ENCODE peak calls at places on chromosomes 12 and 14, in seven cellular contexts. F is lower leg skin, T is gastrocnemius medialis, I is H54, N is esophagus squamous epithelium, U is IMR-90, C is adrenal gland. J is an unnamed sample.

GRCh38 chr14:104933721-104934379 is 9.2 kb downstream of the PLD4 start:
- DNase-seq in I (no peak), F (peak), C (no peak), U (no peak), T (no peak), N (no peak), J (no peak)

GRCh38 chr14:99793213-99794155 is at the start of gene EML1:
- DNase-seq in U (peak), I (peak), F (peak), N (no peak), T (peak), C (peak), J (peak)

GRCh38 chr12:52029686-52030085 is 21.6 kb upstream of the NR4A1 start:
- DNase-seq in I (peak), N (no peak), T (peak), U (peak), F (no peak), C (no peak), J (peak)

GRCh38 chr12:2083008-2083407 is 30.2 kb downstream of the CACNA1C start:
- DNase-seq in T (no peak), I (no peak), F (no peak), U (peak), N (no peak), C (no peak), J (no peak)

GRCh38 chr14:90681889-90682429 is 134.3 kb downstream of the TTC7B start:
- DNase-seq in C (no peak), F (no peak), I (no peak), N (no peak), U (no peak), T (no peak), J (no peak)

GRCh38 chr12:18752280-18752920 is 14.5 kb downstream of the CAPZA3 start:
- DNase-seq in I (no peak), F (no peak), C (peak), U (peak), T (no peak), N (no peak), J (no peak)

GRCh38 chr14:77790566-77791224 is 9.2 kb upstream of the ADCK1 start:
- DNase-seq in N (no peak), C (no peak), T (no peak), U (no peak), I (no peak), F (no peak), J (no peak)

GRCh38 chr12:122135437-122136031 is 38.5 kb downstream of the IL31 start:
- DNase-seq in C (no peak), U (no peak), N (no peak), T (no peak), I (no peak), F (no peak), J (no peak)

GRCh38 chr14:48748151-48748550 is 838.0 kb downstream of the RPS29 start:
- DNase-seq in I (no peak), F (no peak), C (no peak), T (no peak), N (no peak), U (no peak), J (no peak)

GRCh38 chr12:90428881-90429280 is 526.1 kb downstream of the CCER1 start:
- DNase-seq in U (no peak), F (no peak), C (no peak), T (no peak), N (no peak), I (no peak), J (no peak)

GRCh38 chr12:47441490-47441889 is 264.3 kb downstream of the RPAP3 start:
- DNase-seq in I (no peak), U (no peak), C (no peak), F (no peak), N (no peak), T (no peak), J (no peak)

GRCh38 chr12:131917139-131917710 is 11.9 kb upstream of the PUS1 start:
- DNase-seq in U (no peak), C (no peak), I (no peak), T (no peak), F (no peak), N (no peak), J (peak)

GRCh38 chr12:25929096-25929637 is 29.3 kb upstream of the RASSF8 start:
- DNase-seq in T (no peak), I (no peak), N (no peak), U (no peak), C (no peak), F (no peak), J (no peak)

GRCh38 chr12:59088673-59089072 is 168.4 kb upstream of the LRIG3 start:
- DNase-seq in N (no peak), T (no peak), I (no peak), F (no peak), C (no peak), U (peak), J (no peak)

GRCh38 chr12:80937391-80938238 is at the start of gene LIN7A:
- DNase-seq in C (peak), I (peak), N (no peak), T (peak), U (peak), F (peak), J (no peak)

GRCh38 chr12:12784911-12785814 is at the start of gene APOLD1:
- DNase-seq in N (no peak), F (no peak), T (peak), U (no peak), I (no peak), C (peak), J (no peak)

GRCh38 chr12:85466906-85467305 is 186.9 kb downstream of the ALX1 start:
- DNase-seq in N (no peak), I (no peak), F (no peak), C (no peak), U (peak), T (no peak), J (no peak)

DNA sequence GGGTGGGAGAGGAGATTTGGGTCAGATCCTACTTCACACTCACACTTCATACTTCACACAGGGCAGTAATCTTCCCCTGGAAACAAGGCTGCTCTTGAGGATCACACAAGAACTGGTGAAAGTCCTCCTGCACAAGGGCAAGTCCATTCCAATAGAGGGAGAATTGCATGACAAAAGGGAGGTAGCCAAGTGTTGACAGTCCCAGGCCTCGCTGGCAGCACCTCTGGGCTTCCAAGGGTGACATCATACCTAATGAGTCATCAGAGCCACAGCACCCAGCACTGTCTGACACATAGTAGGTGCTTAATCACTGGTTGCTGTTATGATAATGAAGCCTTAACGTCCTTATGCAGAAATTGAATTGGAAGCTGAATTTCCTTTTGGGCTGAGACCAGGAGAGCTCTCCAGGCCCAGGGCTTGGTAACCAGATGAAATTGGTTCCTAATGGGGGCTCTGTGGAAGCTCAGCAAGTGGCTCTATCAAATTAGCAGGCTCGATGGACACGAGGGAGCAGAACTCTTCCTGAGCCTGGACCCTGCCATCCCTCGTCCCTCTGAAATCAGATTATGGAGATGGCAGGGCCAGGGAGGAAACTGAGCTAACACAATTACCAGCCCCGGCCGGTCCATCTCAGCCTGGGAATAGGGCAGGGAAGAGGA is 58.8 kb upstream of the ACTN1 start:
- DNase-seq in I (no peak), C (no peak), N (no peak), U (peak), F (no peak), T (no peak), J (no peak)
- TF ChIP-seq POLR2A in I (no peak), C (no peak), N (no peak), U (no peak), F (no peak), T (no peak), J (no peak)

DNA sequence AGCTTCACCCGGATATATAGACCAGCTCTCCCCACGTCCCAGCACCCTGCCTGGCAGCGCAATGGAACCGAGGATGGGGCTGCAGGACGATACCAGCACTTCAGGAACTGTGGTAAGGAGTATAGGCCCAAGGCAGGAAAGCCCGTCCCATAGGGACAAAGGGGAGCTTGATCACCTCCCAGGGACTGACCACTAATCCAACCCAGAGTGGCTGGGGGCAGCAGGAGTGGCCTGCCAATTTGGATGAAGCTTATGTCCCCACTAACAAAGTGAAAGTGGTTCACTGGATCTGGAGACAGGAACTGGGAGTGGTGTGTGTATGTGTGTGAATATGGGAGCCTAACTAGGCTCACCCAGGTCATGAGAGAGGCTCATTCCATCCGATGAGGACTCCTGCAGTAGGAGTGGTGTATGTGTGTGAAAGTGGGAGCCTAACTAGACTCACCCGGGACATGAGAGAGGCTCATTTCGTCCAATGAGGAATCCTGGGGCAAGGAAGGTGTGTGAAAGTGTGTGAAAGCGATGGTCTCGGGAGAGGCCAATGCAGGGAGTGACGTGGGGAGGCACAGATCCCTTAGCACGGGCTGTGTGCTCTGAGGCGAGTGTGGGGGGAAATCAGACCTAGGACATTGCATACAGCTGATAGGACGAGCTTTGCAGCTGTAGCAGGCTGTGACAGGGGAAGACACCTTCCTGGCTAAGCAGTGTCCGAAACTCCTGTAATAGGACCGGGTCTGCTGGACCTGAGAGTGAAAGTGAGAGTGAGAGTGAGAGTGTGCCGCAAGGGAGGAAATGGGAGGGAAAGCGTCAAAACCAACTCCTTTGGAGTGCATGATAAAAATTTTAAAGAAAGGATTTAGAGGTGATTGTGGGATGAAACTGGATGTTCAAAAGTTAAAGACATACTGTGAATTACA is 25.7 kb downstream of the KLRK1 start:
- DNase-seq in U (peak), T (peak), F (no peak), I (peak), N (no peak), C (peak), J (peak)
- TF ChIP-seq POLR2A in U (no peak), T (peak), F (no peak), I (no peak), N (no peak), C (peak), J (no peak)

GRCh38 chr12:113919791-113920190 is 46.3 kb downstream of the RBM19 start:
- DNase-seq in C (no peak), F (no peak), U (no peak), I (no peak), N (no peak), T (no peak), J (no peak)
- TF ChIP-seq POLR2A in C (no peak), F (no peak), U (no peak), I (no peak), N (no peak), T (no peak), J (no peak)

GRCh38 chr14:98292191-98292590 is 979.8 kb downstream of the BCL11B start:
- DNase-seq in F (no peak), U (no peak), C (no peak), T (no peak), N (no peak), I (no peak), J (no peak)
- TF ChIP-seq POLR2A in F (no peak), U (no peak), C (no peak), T (no peak), N (no peak), I (no peak), J (no peak)

GRCh38 chr12:8968761-8969160 is 19.3 kb upstream of the M6PR start:
- DNase-seq in F (no peak), U (no peak), T (no peak), C (no peak), N (no peak), I (no peak), J (no peak)
- TF ChIP-seq POLR2A in F (no peak), U (no peak), T (no peak), C (no peak), N (no peak), I (no peak), J (no peak)

DNA sequence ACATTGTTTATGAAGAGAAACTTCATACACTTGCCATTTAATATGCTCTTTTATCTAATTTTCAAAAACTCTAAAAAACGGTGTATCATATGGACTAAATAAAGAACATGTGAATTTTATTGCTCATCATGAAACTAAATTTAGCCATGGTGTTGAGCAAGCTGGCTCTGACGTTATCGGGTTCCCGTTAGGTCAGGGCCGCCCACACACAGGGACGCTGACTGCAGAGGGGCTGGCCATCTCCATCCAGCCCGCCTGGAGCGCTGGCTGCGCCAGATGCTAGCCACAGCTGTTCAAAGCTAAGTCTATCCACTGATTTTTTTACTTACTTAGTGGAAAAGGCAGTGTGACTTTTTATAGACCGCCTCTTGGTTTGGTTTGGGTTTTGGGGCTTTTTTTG is 36.5 kb upstream of the DYNC1H1 start:
- DNase-seq in N (no peak), C (peak), T (peak), F (peak), I (no peak), U (peak), J (no peak)
- TF ChIP-seq POLR2A in N (no peak), C (peak), T (peak), F (no peak), I (no peak), U (no peak), J (no peak)

GRCh38 chr12:133181238-133181959 is at the start of gene ZNF268:
- DNase-seq in F (peak), I (peak), U (peak), T (peak), C (peak), N (peak), J (peak)
- TF ChIP-seq POLR2A in F (no peak), I (peak), U (peak), T (no peak), C (peak), N (no peak), J (peak)